ENCODE peak calls at places on chromosomes 5 and 9, in seven cellular contexts. D is HT1080; K is stimulated activated CD4-positive, alpha-beta T cell treated with anti-CD3 and anti-CD28 coated beads, Interleukin-1b, Interleukin-23, amount 100 ng/mL, for 4 hours; V is lower leg skin; Y is stimulated activated CD8-positive, alpha-beta memory T cell treated with anti-CD3 and anti-CD28 coated beads, Interleukin-4, amount 100 ng/mL, for 1 hour; N is amygdala; G is ecto neural progenitor cell. J is an unnamed sample.
A peak's percentile ranks its signal among the peaks of the same experiment; 100 is the strongest.

GRCh38 chr5:132389453-132390286 is 20.2 kb downstream of the SLC22A5 start:
- DNase-seq in K (peak; percentile 19), N (no peak), Y (no peak), G (peak; percentile 39), D (peak; percentile 100), V (peak; percentile 88), J (peak; percentile 100)

GRCh38 chr5:95864944-95865504 is 42.5 kb upstream of the GLRX start:
- DNase-seq in G (no peak), D (no peak), Y (no peak), K (no peak), N (no peak), V (no peak), J (no peak)

GRCh38 chr5:102090770-102091169 is 205.3 kb downstream of the SLCO4C1 start:
- DNase-seq in Y (no peak), D (peak; percentile 41), K (no peak), N (no peak), V (no peak), G (peak; percentile 55), J (peak; percentile 18)

GRCh38 chr9:7178729-7179128 is 421.0 kb downstream of the KDM4C start:
- DNase-seq in K (no peak), Y (no peak), V (no peak), G (no peak), D (no peak), N (no peak), J (peak; percentile 17)

GRCh38 chr9:136111190-136111589 is 7.5 kb downstream of the TMEM250 start:
- DNase-seq in D (no peak), V (no peak), Y (no peak), G (no peak), K (no peak), N (no peak), J (no peak)

GRCh38 chr9:122201641-122202040 is 27.1 kb downstream of the LHX6 start:
- DNase-seq in N (no peak), K (no peak), D (peak; percentile 67), V (no peak), Y (no peak), G (no peak), J (no peak)

GRCh38 chr9:93496285-93496684 is 42.9 kb upstream of the FAM120AOS start:
- DNase-seq in N (no peak), G (no peak), D (no peak), K (no peak), Y (no peak), V (no peak), J (no peak)

GRCh38 chr9:113988951-113989780 is 88.9 kb downstream of the AMBP start:
- DNase-seq in N (no peak), D (no peak), V (peak; percentile 36), G (no peak), K (no peak), Y (no peak), J (no peak)

GRCh38 chr5:36200513-36200912 is 41.2 kb downstream of the NADK2 start:
- DNase-seq in K (no peak), N (no peak), Y (no peak), V (no peak), G (no peak), D (peak; percentile 60), J (peak; percentile 64)

GRCh38 chr5:140358738-140359310 is 1.2 kb upstream of the SLC4A9 start:
- DNase-seq in V (no peak), K (no peak), N (no peak), G (no peak), Y (no peak), D (no peak), J (peak; percentile 56)

GRCh38 chr5:37248387-37248969 is 698 bp downstream of the CPLANE1 start:
- DNase-seq in N (no peak), G (no peak), K (no peak), Y (no peak), D (peak; percentile 15), V (no peak), J (peak; percentile 29)

GRCh38 chr5:133287500-133287899 is 235.7 kb downstream of the HSPA4 start:
- DNase-seq in K (peak; percentile 8), Y (no peak), N (no peak), V (no peak), G (peak; percentile 69), D (no peak), J (peak; percentile 35)

GRCh38 chr9:100679834-100680233 is 102.0 kb downstream of the CAVIN4 start:
- DNase-seq in K (no peak), N (no peak), D (no peak), Y (no peak), V (no peak), G (no peak), J (no peak)

GRCh38 chr5:132064738-132065331 is 4.4 kb downstream of the IL3 start:
- DNase-seq in K (peak; percentile 76), D (peak; percentile 79), G (peak; percentile 88), Y (peak; percentile 69), N (peak; percentile 4), V (peak; percentile 56), J (peak; percentile 85)

GRCh38 chr9:115367780-115368179 is 249.8 kb upstream of the TNC start:
- DNase-seq in N (no peak), K (no peak), V (no peak), G (no peak), Y (no peak), D (no peak), J (no peak)

GRCh38 chr5:79756102-79756501 is 66.5 kb downstream of the CMYA5 start:
- DNase-seq in D (no peak), N (no peak), V (no peak), Y (no peak), G (no peak), K (no peak), J (no peak)

GRCh38 chr5:76081811-76082783 is 1.1 kb upstream of the SV2C start:
- DNase-seq in G (peak; percentile 54), K (no peak), Y (no peak), N (no peak), V (no peak), D (no peak), J (no peak)